ENCODE peak calls at places on chromosomes 7 and 10, in five cellular contexts. A is tibial artery, P is psoas muscle, E is heart left ventricle, F is K562. W is an unnamed sample.

GRCh38 chr7:43454936-43455518 is 127.9 kb upstream of the STK17A start:
- DNase-seq in A (no peak), P (no peak), E (no peak), F (peak; percentile 35), W (no peak)

GRCh38 chr10:24477925-24478324 is 245.8 kb downstream of the ARHGAP21 start:
- DNase-seq in A (no peak), P (no peak), E (no peak), F (no peak), W (no peak)

GRCh38 chr10:101063548-101064414 is 2.0 kb downstream of the KAZALD1 start:
- DNase-seq in A (no peak), P (no peak), E (peak; percentile 58), F (no peak), W (no peak)

GRCh38 chr7:148060724-148061123 is 529.8 kb upstream of the C7orf33 start:
- DNase-seq in A (no peak), P (no peak), E (no peak), F (no peak), W (no peak)

GRCh38 chr7:106166651-106167342 is 54.7 kb upstream of the SYPL1 start:
- DNase-seq in A (no peak), P (no peak), E (peak; percentile 58), F (peak; percentile 83), W (no peak)

GRCh38 chr7:72435366-72435765 is 23.2 kb upstream of the CALN1 start:
- DNase-seq in A (no peak), P (peak; percentile 16), E (no peak), F (no peak), W (no peak)

GRCh38 chr7:34939175-34939574 is 98.1 kb downstream of the DPY19L1 start:
- DNase-seq in A (no peak), P (no peak), E (no peak), F (no peak), W (no peak)

GRCh38 chr10:46226232-46226631 is 60.6 kb upstream of the ANTXRL start:
- DNase-seq in A (no peak), P (no peak), E (peak; percentile 10), F (no peak), W (no peak)

GRCh38 chr7:70477051-70478010 is 654.6 kb upstream of the GALNT17 start:
- DNase-seq in A (no peak), P (no peak), E (no peak), F (no peak), W (no peak)

GRCh38 chr7:29270979-29271658 is 76.5 kb downstream of the CHN2 start:
- DNase-seq in A (no peak), P (no peak), E (no peak), F (no peak), W (no peak)

GRCh38 chr7:107938448-107939250 is 47.7 kb downstream of the DLD start:
- DNase-seq in A (no peak), P (peak; percentile 39), E (peak; percentile 51), F (no peak), W (no peak)

GRCh38 chr10:9596368-9596920 is 1421.2 kb upstream of the CELF2 start:
- DNase-seq in A (no peak), P (no peak), E (no peak), F (no peak), W (no peak)

GRCh38 chr7:132997505-132997904 is 84.4 kb downstream of the CHCHD3 start:
- DNase-seq in A (no peak), P (no peak), E (no peak), F (no peak), W (no peak)

GRCh38 chr10:78774614-78774998 is 294.2 kb upstream of the ZMIZ1 start:
- DNase-seq in A (peak; percentile 47), P (no peak), E (no peak), F (no peak), W (no peak)

GRCh38 chr10:119652361-119652760 is 1.2 kb downstream of the BAG3 start:
- DNase-seq in A (no peak), P (no peak), E (no peak), F (peak; percentile 65), W (peak; percentile 65)

GRCh38 chr10:133094866-133095265 is 7.1 kb downstream of the ADGRA1 start:
- DNase-seq in A (no peak), P (no peak), E (no peak), F (no peak), W (no peak)

GRCh38 chr7:31890751-31891150 is 179.5 kb downstream of the PDE1C start:
- DNase-seq in A (no peak), P (no peak), E (no peak), F (no peak), W (no peak)

GRCh38 chr7:103685646-103686418 is 239.8 kb upstream of the SLC26A5 start:
- DNase-seq in A (no peak), P (no peak), E (no peak), F (no peak), W (no peak)

GRCh38 chr7:38452615-38453014 is 178.6 kb downstream of the AMPH start:
- DNase-seq in A (no peak), P (no peak), E (no peak), F (no peak), W (no peak)

DNA sequence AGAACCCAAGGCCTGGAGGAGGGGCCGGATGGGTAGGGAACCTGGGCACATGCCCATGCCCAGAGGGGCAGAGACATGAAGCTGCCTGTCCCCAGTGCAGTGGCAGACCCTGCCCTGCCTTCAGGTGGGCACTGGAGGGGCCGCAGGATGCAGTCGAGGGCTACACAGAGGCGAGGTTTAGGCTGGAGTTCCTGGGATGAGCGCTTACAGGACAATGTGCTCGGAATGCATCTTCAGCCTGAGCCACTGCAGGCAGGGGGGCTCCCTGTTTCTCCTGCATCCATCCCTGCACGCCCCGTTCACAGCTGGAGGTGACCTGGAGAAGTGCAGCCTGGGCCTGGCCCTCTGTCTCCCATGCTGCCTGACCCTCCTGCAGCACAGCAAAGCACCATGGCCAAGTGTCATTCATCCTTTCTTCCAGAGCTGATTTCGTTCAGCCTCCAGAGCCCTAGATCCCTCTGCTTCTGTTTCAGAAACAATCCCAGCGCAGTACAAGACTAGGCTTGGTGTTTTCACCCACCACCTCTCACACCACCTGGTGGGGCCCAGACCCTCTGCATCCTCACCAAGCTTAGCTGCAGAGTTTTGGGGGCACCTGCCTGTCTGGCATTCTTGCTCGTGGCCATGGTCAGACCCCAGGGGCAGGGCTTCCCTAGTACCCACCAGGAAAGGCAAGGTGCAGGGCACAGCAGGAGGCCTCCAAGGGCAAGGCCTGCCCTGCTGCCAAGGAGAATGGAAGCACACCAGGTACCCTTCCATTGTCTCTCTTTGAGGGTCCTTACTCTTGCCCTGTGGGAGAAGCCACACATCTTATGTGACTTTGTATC is 311.9 kb downstream of the TCERG1L start:
- DNase-seq in A (no peak), P (no peak), E (no peak), F (no peak), W (no peak)
- H3K27ac ChIP-seq in A (no peak overlapping the region), P (no peak overlapping the region), E (no peak overlapping the region), F (no peak overlapping the region), W (no peak overlapping the region)

GRCh38 chr7:128112018-128112780 is 81.0 kb upstream of the LRRC4 start:
- DNase-seq in A (no peak), P (no peak), E (no peak), F (no peak), W (no peak)
- H3K4me3 ChIP-seq in A (no peak overlapping the region), P (no peak overlapping the region), E (no peak overlapping the region), F (no peak overlapping the region), W (no peak overlapping the region)

DNA sequence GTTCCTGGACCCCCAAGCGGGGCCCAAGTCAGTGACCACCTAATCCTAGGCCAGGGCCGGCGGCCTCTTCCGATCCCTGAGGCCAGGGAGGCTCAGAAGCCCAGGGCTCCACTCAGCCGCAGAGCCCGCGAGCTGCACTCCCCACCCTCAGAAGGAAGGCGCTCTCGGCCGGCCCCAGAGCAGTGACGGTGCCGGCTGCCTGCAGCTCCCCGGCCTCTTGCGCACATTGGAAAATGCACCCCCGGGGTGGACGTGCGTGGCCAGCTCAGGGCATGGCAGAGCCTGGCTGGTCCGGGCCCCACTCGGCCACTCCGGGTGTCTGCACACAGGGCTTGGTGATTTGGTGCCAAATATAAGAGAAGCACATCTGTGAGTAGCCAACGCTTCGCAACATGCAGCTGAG is 269.1 kb downstream of the PTPRN2 start:
- DNase-seq in A (no peak), P (no peak), E (no peak), F (no peak), W (no peak)
- H3K9me3 ChIP-seq in A (no peaks in the 10 kb centered on the region), P (no peaks in the 10 kb centered on the region), E (no peaks in the 10 kb centered on the region), F (no peaks in the 10 kb centered on the region), W (no peaks in the 10 kb centered on the region)

GRCh38 chr10:5511885-5512280 is 12.5 kb upstream of the CALML5 start:
- DNase-seq in A (no peak), P (no peak), E (no peak), F (no peak), W (no peak)

GRCh38 chr10:5515948-5516761 is 8.6 kb upstream of the CALML3 start:
- DNase-seq in A (no peak), P (no peak), E (no peak), F (no peak), W (no peak)

GRCh38 chr10:5512331-5512730 is 12.4 kb upstream of the CALML3 start:
- DNase-seq in A (no peak), P (no peak), E (no peak), F (no peak), W (no peak)

GRCh38 chr10:5512881-5513698 is 11.7 kb upstream of the CALML3 start:
- DNase-seq in A (no peak), P (no peak), E (no peak), F (no peak), W (no peak)

GRCh38 chr10:5514226-5514881 is 10.4 kb upstream of the CALML3 start:
- DNase-seq in A (no peak), P (no peak), E (no peak), F (no peak), W (no peak)
- H3K27ac ChIP-seq in A (no peak overlapping the region), P (no peak overlapping the region), E (no peak overlapping the region), F (no peak overlapping the region), W (no peak overlapping the region)

GRCh38 chr10:99430451-99431189 is at the start of gene GOT1:
- DNase-seq in A (peak; percentile 96), P (peak; percentile 92), E (peak; percentile 96), F (peak; percentile 96), W (peak; percentile 72)

GRCh38 chr10:99432881-99433280 is 2.5 kb upstream of the GOT1 start:
- DNase-seq in A (no peak), P (no peak), E (no peak), F (no peak), W (no peak)

GRCh38 chr10:99431190-99431549 is 746 bp upstream of the GOT1 start:
- DNase-seq in A (peak; percentile 72), P (peak; percentile 78), E (peak; percentile 87), F (peak; percentile 69), W (peak; percentile 2)

GRCh38 chr10:99433378-99434020 is 3.1 kb upstream of the GOT1 start:
- DNase-seq in A (no peak), P (no peak), E (no peak), F (peak; percentile 12), W (no peak)

GRCh38 chr10:99432047-99432446 is 1.6 kb upstream of the GOT1 start:
- DNase-seq in A (no peak), P (no peak), E (no peak), F (no peak), W (no peak)
- H3K4me3 ChIP-seq in A (no peak overlapping the region), P (peak overlapping the region; percentile 94), E (peak overlapping the region; percentile 96), F (peak overlapping the region; percentile 95), W (no peak overlapping the region)

DNA sequence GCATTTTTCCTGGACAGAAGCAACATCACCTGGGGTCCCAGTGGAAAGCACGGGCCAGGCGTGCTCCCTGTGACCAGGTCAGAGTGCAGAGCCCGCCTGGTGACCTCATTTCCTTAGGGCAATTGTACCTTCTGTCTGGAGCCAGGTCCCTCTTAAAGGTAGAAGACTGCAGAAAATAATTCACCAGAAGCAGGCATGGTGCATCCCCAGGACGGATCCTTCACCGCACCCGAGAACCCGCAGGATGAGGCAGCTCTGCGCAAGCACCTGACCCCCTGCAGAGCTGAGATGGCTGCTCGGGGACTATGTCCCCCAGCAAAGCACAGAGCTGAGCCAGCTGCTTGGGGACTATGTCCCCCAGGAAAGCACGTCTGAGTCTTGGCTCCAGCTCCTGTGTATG is 557.6 kb downstream of the PTPRN2 start:
- DNase-seq in A (no peak), P (no peak), E (no peak), F (no peak), W (no peak)
- H3K9me3 ChIP-seq in A (no peaks in the 10 kb centered on the region), P (no peaks in the 10 kb centered on the region), E (no peaks in the 10 kb centered on the region), F (no peaks in the 10 kb centered on the region), W (no peaks in the 10 kb centered on the region)

GRCh38 chr7:11127988-11128387 is 154.3 kb downstream of the PHF14 start:
- DNase-seq in A (no peak), P (no peak), E (no peak), F (no peak), W (no peak)
- H3K27ac ChIP-seq in A (no peak overlapping the region), P (no peak overlapping the region), E (no peak overlapping the region), F (no peak overlapping the region), W (no peak overlapping the region)